ENCODE peak calls at places on chromosomes 5 and 9, in six cellular contexts. Y is naive B cell; B is stimulated activated CD4-positive, alpha-beta T cell treated with anti-CD3 and anti-CD28 coated beads, Interleukin-1b, Interleukin-23, amount 100 ng/mL, for 1 hour; U is M059J; Q is AML-193; G is dorsolateral prefrontal cortex. D is an unnamed sample.

GRCh38 chr5:168449166-168449565 is 37.1 kb upstream of the RARS1 start:
- DNase-seq in G (no peak), Q (no peak), U (no peak), B (no peak), Y (no peak), D (no peak)

GRCh38 chr9:101848485-101848919 is 110.1 kb upstream of the GRIN3A start:
- DNase-seq in U (peak), Y (no peak), B (no peak), Q (no peak), G (no peak), D (no peak)

GRCh38 chr9:107760469-107761242 is 271.1 kb upstream of the KLF4 start:
- DNase-seq in G (peak), Q (no peak), Y (no peak), B (no peak), U (no peak), D (no peak)

GRCh38 chr9:23771746-23772145 is 54.3 kb downstream of the ELAVL2 start:
- DNase-seq in B (no peak), Q (no peak), Y (no peak), U (peak), G (no peak), D (no peak)

GRCh38 chr5:113119271-113119924 is 142.8 kb downstream of the DCP2 start:
- DNase-seq in Q (no peak), G (no peak), Y (no peak), U (no peak), B (no peak), D (no peak)

GRCh38 chr5:67358186-67358585 is 161.6 kb upstream of the CD180 start:
- DNase-seq in G (no peak), U (no peak), Y (no peak), B (no peak), Q (no peak), D (no peak)

GRCh38 chr5:74950836-74951515 is 84.8 kb upstream of the FAM169A start:
- DNase-seq in Y (no peak), B (no peak), G (no peak), U (no peak), Q (no peak), D (no peak)

GRCh38 chr9:81266674-81267073 is 422.7 kb downstream of the TLE1 start:
- DNase-seq in U (peak), G (no peak), Q (no peak), B (no peak), Y (no peak), D (no peak)

GRCh38 chr5:109853362-109853761 is 163.6 kb downstream of the MAN2A1 start:
- DNase-seq in B (no peak), G (no peak), U (peak), Y (no peak), Q (no peak), D (no peak)

GRCh38 chr9:2291980-2292704 is 277.0 kb downstream of the SMARCA2 start:
- DNase-seq in G (no peak), Y (no peak), Q (no peak), B (no peak), U (peak), D (no peak)

GRCh38 chr5:139414601-139415121 is 10.8 kb upstream of the SPATA24 start:
- DNase-seq in B (no peak), Q (no peak), Y (no peak), G (no peak), U (no peak), D (no peak)

GRCh38 chr5:180331647-180331950 is 21.5 kb downstream of the GFPT2 start:
- DNase-seq in U (no peak), B (no peak), G (no peak), Q (no peak), Y (no peak), D (no peak)

GRCh38 chr9:100445161-100445902 is 18.4 kb downstream of the MSANTD3 start:
- DNase-seq in U (no peak), B (no peak), Y (no peak), G (no peak), Q (no peak), D (no peak)

GRCh38 chr5:133870661-133871060 is 97.8 kb downstream of the C5orf15 start:
- DNase-seq in G (no peak), Q (no peak), B (no peak), U (peak), Y (no peak), D (peak)

GRCh38 chr5:35776757-35777156 is 79.9 kb upstream of the IL7R start:
- DNase-seq in B (no peak), U (peak), G (no peak), Q (no peak), Y (no peak), D (no peak)

GRCh38 chr5:96256795-96257470 is 176.1 kb downstream of the PCSK1 start:
- DNase-seq in Q (no peak), Y (no peak), B (no peak), G (no peak), U (peak), D (no peak)

D was measured in mesenteric fat pad.